ENCODE peak calls at places on chromosome 1, in seven cellular contexts. U is PC-3, X is endothelial cell of umbilical vein, B is neural progenitor cell, P is GM23248, V is mammary epithelial cell, Q is keratinocyte. S is an unnamed sample.

GRCh38 chr1:231558711-231559205 is 30.3 kb downstream of the TSNAX start:
- DNase-seq in U (no peak), X (peak; percentile 37), B (no peak), P (no peak), V (no peak), Q (no peak), S (peak; percentile 2)

GRCh38 chr1:100794719-100795645 is 75.4 kb downstream of the VCAM1 start:
- DNase-seq in U (peak; percentile 54), X (peak; percentile 34), B (no peak), P (peak; percentile 74), V (no peak), Q (no peak), S (peak; percentile 91)

GRCh38 chr1:111605553-111605952 is 14.0 kb upstream of the RAP1A start:
- DNase-seq in U (no peak), X (no peak), B (no peak), P (peak; percentile 81), V (no peak), Q (no peak), S (peak; percentile 52)

GRCh38 chr1:157678721-157679120 is 21.8 kb downstream of the FCRL3 start:
- DNase-seq in U (no peak), X (no peak), B (no peak), P (no peak), V (peak; percentile 12), Q (no peak), S (no peak)

GRCh38 chr1:205229399-205229861 is 1.7 kb downstream of the TMCC2 start:
- DNase-seq in U (peak; percentile 83), X (peak; percentile 14), B (peak; percentile 82), P (peak; percentile 53), V (peak; percentile 58), Q (no peak), S (peak; percentile 53)

GRCh38 chr1:236623371-236624166 is 19.3 kb upstream of the HEATR1 start:
- DNase-seq in U (peak; percentile 10), X (peak; percentile 62), B (no peak), P (no peak), V (peak; percentile 17), Q (no peak), S (no peak)

GRCh38 chr1:188244681-188245080 is 1415.9 kb downstream of the PLA2G4A start:
- DNase-seq in U (no peak), X (no peak), B (no peak), P (no peak), V (no peak), Q (no peak), S (no peak)

GRCh38 chr1:2451744-2452582 is 24.1 kb upstream of the PLCH2 start:
- DNase-seq in U (peak; percentile 99), X (peak; percentile 75), B (no peak), P (peak; percentile 94), V (peak; percentile 79), Q (no peak), S (peak; percentile 58)

GRCh38 chr1:184881941-184882648 is 92.2 kb downstream of the NIBAN1 start:
- DNase-seq in U (no peak), X (no peak), B (peak; percentile 15), P (peak; percentile 66), V (no peak), Q (no peak), S (peak; percentile 83)

GRCh38 chr1:69191280-69191679 is 376.4 kb upstream of the LRRC7 start:
- DNase-seq in U (no peak), X (no peak), B (no peak), P (no peak), V (no peak), Q (no peak), S (no peak)

GRCh38 chr1:200512191-200512590 is 102.4 kb upstream of the ZNF281 start:
- DNase-seq in U (peak; percentile 97), X (peak; percentile 13), B (no peak), P (peak; percentile 91), V (peak; percentile 66), Q (peak; percentile 15), S (peak; percentile 91)

GRCh38 chr1:24705260-24706073 is 39.8 kb upstream of the CLIC4 start:
- DNase-seq in U (peak; percentile 98), X (peak; percentile 97), B (peak; percentile 90), P (peak; percentile 36), V (peak; percentile 97), Q (peak; percentile 49), S (peak; percentile 94)

GRCh38 chr1:244083544-244083943 is 32.5 kb downstream of the ZBTB18 start:
- DNase-seq in U (no peak), X (no peak), B (no peak), P (no peak), V (no peak), Q (no peak), S (no peak)

GRCh38 chr1:60573726-60574409 is 500.3 kb upstream of the C1orf87 start:
- DNase-seq in U (peak; percentile 88), X (peak; percentile 86), B (no peak), P (peak; percentile 27), V (peak; percentile 74), Q (peak; percentile 21), S (peak; percentile 85)

GRCh38 chr1:47576758-47577115 is 138.9 kb downstream of the FOXD2 start:
- DNase-seq in U (no peak), X (no peak), B (no peak), P (no peak), V (no peak), Q (no peak), S (no peak)

GRCh38 chr1:226813671-226814591 is 56.5 kb upstream of the PSEN2 start:
- DNase-seq in U (no peak), X (peak; percentile 27), B (no peak), P (no peak), V (no peak), Q (no peak), S (no peak)

DNA sequence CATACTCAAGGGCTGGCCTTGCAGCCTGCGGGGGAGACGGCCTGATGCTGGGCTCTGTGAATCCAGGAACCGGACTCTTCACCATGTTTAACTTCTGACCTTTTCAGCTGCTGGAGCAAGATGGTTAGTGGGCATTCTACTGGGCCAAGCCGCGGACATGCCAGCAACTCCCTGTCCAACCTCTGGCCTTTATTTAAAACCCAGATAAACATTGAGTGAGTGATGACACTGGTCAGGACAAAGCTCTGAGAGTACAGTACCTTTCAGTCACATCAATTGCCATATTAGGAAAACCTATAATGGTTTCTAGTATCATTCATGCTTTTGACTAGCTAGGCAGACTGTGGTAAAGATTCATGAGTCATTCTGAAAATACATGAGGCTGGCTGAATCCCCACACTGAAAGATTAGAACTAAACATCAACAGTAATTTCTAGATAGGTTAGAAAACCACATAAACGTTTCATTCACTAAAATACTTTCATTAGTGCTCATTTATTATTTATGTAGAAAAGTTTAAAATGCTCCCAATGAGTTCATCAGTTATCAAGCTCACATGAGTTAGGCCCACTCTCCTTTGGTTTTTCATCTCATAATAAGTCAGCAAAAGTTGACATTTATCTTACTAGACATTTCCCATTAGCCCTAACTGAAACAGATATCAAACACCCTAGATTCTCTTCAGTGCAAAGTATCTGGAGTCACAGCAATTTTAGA is 7.1 kb upstream of the ACTA1 start:
- DNase-seq in U (peak; percentile 78), X (no peak), B (no peak), P (peak; percentile 64), V (peak; percentile 78), Q (no peak), S (peak; percentile 84)
- TF ChIP-seq EZH2 in U (no peak), X (no peak), B (no peak), P (no peak), V (no peak), Q (no peak), S (no peak)

GRCh38 chr1:156435551-156436318 is 64.8 kb downstream of the MEF2D start:
- DNase-seq in U (no peak), X (no peak), B (peak; percentile 61), P (peak; percentile 37), V (no peak), Q (no peak), S (peak; percentile 12)

GRCh38 chr1:156437465-156437864 is 63.1 kb downstream of the MEF2D start:
- DNase-seq in U (no peak), X (no peak), B (no peak), P (no peak), V (no peak), Q (no peak), S (no peak)

GRCh38 chr1:156437054-156437453 is 63.5 kb downstream of the MEF2D start:
- DNase-seq in U (no peak), X (no peak), B (no peak), P (no peak), V (no peak), Q (no peak), S (no peak)

GRCh38 chr1:156434976-156435550 is 65.5 kb downstream of the MEF2D start:
- DNase-seq in U (no peak), X (no peak), B (peak; percentile 42), P (no peak), V (no peak), Q (no peak), S (no peak)

GRCh38 chr1:156436319-156437043 is 64.1 kb downstream of the MEF2D start:
- DNase-seq in U (no peak), X (no peak), B (peak; percentile 73), P (peak; percentile 5), V (no peak), Q (no peak), S (no peak)
- TF ChIP-seq EZH2 in U (peak; percentile 34), X (peak; percentile 96), B (peak; percentile 99), P (peak; percentile 91), V (peak; percentile 92), Q (peak; percentile 94), S (peak; percentile 97)

GRCh38 chr1:208243522-208243850 is 698 bp downstream of the PLXNA2 start:
- DNase-seq in U (peak; percentile 22), X (no peak), B (peak; percentile 58), P (peak; percentile 51), V (peak; percentile 23), Q (no peak), S (no peak)
- TF ChIP-seq EZH2 in U (no peak), X (no peak), B (peak; percentile 18), P (no peak), V (no peak), Q (no peak), S (no peak)

GRCh38 chr1:233328661-233329498 is 1.4 kb downstream of the MAP3K21 start:
- DNase-seq in U (peak; percentile 38), X (no peak), B (no peak), P (peak; percentile 2), V (peak; percentile 14), Q (no peak), S (no peak)

GRCh38 chr1:233326995-233327937 is at the start of gene MAP3K21:
- DNase-seq in U (peak; percentile 98), X (peak; percentile 17), B (peak; percentile 89), P (peak; percentile 37), V (peak; percentile 96), Q (peak; percentile 78), S (peak; percentile 8)

GRCh38 chr1:233326319-233326994 is 1.1 kb upstream of the MAP3K21 start:
- DNase-seq in U (no peak), X (peak; percentile 12), B (no peak), P (no peak), V (no peak), Q (no peak), S (no peak)

GRCh38 chr1:233331676-233332519 is 4.4 kb downstream of the MAP3K21 start:
- DNase-seq in U (no peak), X (no peak), B (no peak), P (no peak), V (no peak), Q (no peak), S (no peak)

DNA sequence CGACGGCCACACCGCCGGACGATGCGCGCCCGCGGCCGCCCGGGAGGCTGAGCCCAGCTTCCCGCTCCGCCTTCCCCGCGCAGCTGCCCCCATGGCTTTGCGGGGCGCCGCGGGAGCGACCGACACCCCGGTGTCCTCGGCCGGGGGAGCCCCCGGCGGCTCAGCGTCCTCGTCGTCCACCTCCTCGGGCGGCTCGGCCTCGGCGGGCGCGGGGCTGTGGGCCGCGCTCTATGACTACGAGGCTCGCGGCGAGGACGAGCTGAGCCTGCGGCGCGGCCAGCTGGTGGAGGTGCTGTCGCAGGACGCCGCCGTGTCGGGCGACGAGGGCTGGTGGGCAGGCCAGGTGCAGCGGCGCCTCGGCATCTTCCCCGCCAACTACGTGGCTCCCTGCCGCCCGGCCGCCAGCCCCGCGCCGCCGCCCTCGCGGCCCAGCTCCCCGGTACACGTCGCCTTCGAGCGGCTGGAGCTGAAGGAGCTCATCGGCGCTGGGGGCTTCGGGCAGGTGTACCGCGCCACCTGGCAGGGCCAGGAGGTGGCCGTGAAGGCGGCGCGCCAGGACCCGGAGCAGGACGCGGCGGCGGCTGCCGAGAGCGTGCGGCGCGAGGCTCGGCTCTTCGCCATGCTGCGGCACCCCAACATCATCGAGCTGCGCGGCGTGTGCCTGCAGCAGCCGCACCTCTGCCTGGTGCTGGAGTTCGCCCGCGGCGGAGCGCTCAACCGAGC is 575 bp downstream of the MAP3K21 start:
- DNase-seq in U (peak; percentile 48), X (peak; percentile 10), B (peak; percentile 61), P (peak; percentile 47), V (peak; percentile 57), Q (no peak), S (peak; percentile 12)
- TF ChIP-seq EZH2 in U (no peak), X (peak; percentile 51), B (peak; percentile 80), P (no peak), V (no peak), Q (no peak), S (no peak)

S was measured in fibroblast of lung.